ENCODE peak calls at places on chromosomes 4 and X, in six cellular contexts. K, O, S, W, X and H are unnamed samples.

GRCh38 chr4:135144498-135144897 is 942.9 kb upstream of the PABPC4L start:
- DNase-seq in K (no peak), O (no peak), S (no peak), W (no peak), X (no peak), H (no peak)

GRCh38 chrX:112931900-112932299 is 91.3 kb upstream of the AMOT start:
- DNase-seq in K (no peak), O (no peak), S (no peak), W (no peak), X (no peak), H (no peak)

GRCh38 chrX:38061335-38061734 is 55.0 kb downstream of the SYTL5 start:
- DNase-seq in K (no peak), O (no peak), S (peak), W (no peak), X (peak), H (no peak)

GRCh38 chr4:37759833-37760232 is 66.7 kb upstream of the PGM2 start:
- DNase-seq in K (no peak), O (no peak), S (no peak), W (no peak), X (no peak), H (no peak)

GRCh38 chrX:86504297-86504696 is 356.0 kb downstream of the DACH2 start:
- DNase-seq in K (no peak), O (no peak), S (no peak), W (no peak), X (no peak), H (no peak)

GRCh38 chr4:3438847-3439180 is 3.0 kb upstream of the HGFAC start:
- DNase-seq in K (no peak), O (no peak), S (no peak), W (no peak), X (no peak), H (no peak)

GRCh38 chr4:76943129-76943620 is 6.4 kb upstream of the SEPTIN11 start:
- DNase-seq in K (no peak), O (no peak), S (peak), W (no peak), X (peak), H (no peak)

GRCh38 chr4:6017800-6018199 is 431 bp downstream of the C4orf50 start:
- DNase-seq in K (no peak), O (no peak), S (no peak), W (peak), X (no peak), H (no peak)

GRCh38 chr4:184310171-184310567 is 92.5 kb upstream of the ENPP6 start:
- DNase-seq in K (no peak), O (no peak), S (no peak), W (no peak), X (no peak), H (peak)

GRCh38 chr4:108426493-108426892 is 193.9 kb upstream of the RPL34 start:
- DNase-seq in K (no peak), O (no peak), S (no peak), W (no peak), X (peak), H (no peak)

GRCh38 chr4:856468-856901 is 30.6 kb upstream of the CPLX1 start:
- DNase-seq in K (peak), O (no peak), S (no peak), W (no peak), X (no peak), H (peak)

GRCh38 chr4:3385719-3386440 is 55.9 kb upstream of the HGFAC start:
- DNase-seq in K (peak), O (no peak), S (peak), W (no peak), X (no peak), H (peak)

GRCh38 chrX:143664302-143664701 is 28.4 kb upstream of the SLITRK4 start:
- DNase-seq in K (no peak), O (no peak), S (peak), W (no peak), X (peak), H (no peak)

GRCh38 chr4:41644288-41644914 is 104.1 kb downstream of the PHOX2B start:
- DNase-seq in K (peak), O (no peak), S (peak), W (peak), X (peak), H (peak)

GRCh38 chr4:38180456-38180855 is 220.3 kb downstream of the PTTG2 start:
- DNase-seq in K (no peak), O (no peak), S (peak), W (no peak), X (no peak), H (no peak)

GRCh38 chr4:123555500-123556273 is 159.1 kb downstream of the SPRY1 start:
- DNase-seq in K (peak), O (no peak), S (peak), W (peak), X (peak), H (peak)

GRCh38 chr4:189547537-189547936 is 393.1 kb upstream of the FRG1 start:
- DNase-seq in K (no peak), O (no peak), S (no peak), W (no peak), X (no peak), H (no peak)

GRCh38 chrX:21581479-21581878 is 76.7 kb downstream of the KLHL34 start:
- DNase-seq in K (no peak), O (no peak), S (peak), W (no peak), X (no peak), H (no peak)

GRCh38 chrX:130174051-130174704 is 2.4 kb downstream of the RAB33A start:
- DNase-seq in K (peak), O (no peak), S (peak), W (no peak), X (peak), H (peak)

GRCh38 chrX:1749499-1749898 is 134.6 kb downstream of the ASMT start:
- DNase-seq in K (no peak), O (no peak), S (no peak), W (no peak), X (no peak), H (no peak)